ENCODE peak calls at places on chromosome 15, in nine cellular contexts. One of them, this sample, is unnamed.

GRCh38 chr15:94280301-94280700 is 48.9 kb downstream of the MCTP2 start:
- DNase-seq in HEK293T: no peak
- DNase-seq in activated gamma-delta T cell treated with Interleukin-2 at 50 U/mL for 16 hours: no peak
- DNase-seq in AG20443: no peak
- DNase-seq in foreskin fibroblast: no peak
- DNase-seq in NCI-H2081: no peak
- DNase-seq in activated CD8-positive, alpha-beta memory T cell treated with anti-CD3 and anti-CD28 coated beads, Interleukin-2, amount 50 U/mL, for 48 hours: no peak
- DNase-seq in NCI-H2029: no peak
- DNase-seq in stimulated activated CD4-positive, alpha-beta T cell treated with anti-CD3 and anti-CD28 coated beads, Interleukin-2, amount 100 ng/mL, for 48 hours: no peak
- DNase-seq in this sample: no peak

GRCh38 chr15:49988766-49989165 is 130.3 kb downstream of the ATP8B4 start:
- DNase-seq in foreskin fibroblast: no peak
- DNase-seq in AG20443: no peak
- DNase-seq in HEK293T: no peak
- DNase-seq in stimulated activated CD4-positive, alpha-beta T cell treated with anti-CD3 and anti-CD28 coated beads, Interleukin-2, amount 100 ng/mL, for 48 hours: no peak
- DNase-seq in NCI-H2029: no peak
- DNase-seq in NCI-H2081: peak; percentile 46
- DNase-seq in activated CD8-positive, alpha-beta memory T cell treated with anti-CD3 and anti-CD28 coated beads, Interleukin-2, amount 50 U/mL, for 48 hours: no peak
- DNase-seq in activated gamma-delta T cell treated with Interleukin-2 at 50 U/mL for 16 hours: no peak
- DNase-seq in this sample: no peak

GRCh38 chr15:62565620-62566019 is 400.5 kb upstream of the C2CD4B start:
- DNase-seq in AG20443: no peak
- DNase-seq in NCI-H2081: no peak
- DNase-seq in activated CD8-positive, alpha-beta memory T cell treated with anti-CD3 and anti-CD28 coated beads, Interleukin-2, amount 50 U/mL, for 48 hours: no peak
- DNase-seq in HEK293T: no peak
- DNase-seq in foreskin fibroblast: no peak
- DNase-seq in NCI-H2029: no peak
- DNase-seq in activated gamma-delta T cell treated with Interleukin-2 at 50 U/mL for 16 hours: no peak
- DNase-seq in stimulated activated CD4-positive, alpha-beta T cell treated with anti-CD3 and anti-CD28 coated beads, Interleukin-2, amount 100 ng/mL, for 48 hours: no peak
- DNase-seq in this sample: no peak

GRCh38 chr15:77060560-77060959 is 10.3 kb downstream of the TSPAN3 start:
- DNase-seq in NCI-H2029: no peak
- DNase-seq in foreskin fibroblast: peak; percentile 72
- DNase-seq in activated gamma-delta T cell treated with Interleukin-2 at 50 U/mL for 16 hours: no peak
- DNase-seq in NCI-H2081: no peak
- DNase-seq in HEK293T: no peak
- DNase-seq in activated CD8-positive, alpha-beta memory T cell treated with anti-CD3 and anti-CD28 coated beads, Interleukin-2, amount 50 U/mL, for 48 hours: no peak
- DNase-seq in stimulated activated CD4-positive, alpha-beta T cell treated with anti-CD3 and anti-CD28 coated beads, Interleukin-2, amount 100 ng/mL, for 48 hours: no peak
- DNase-seq in AG20443: peak; percentile 62
- DNase-seq in this sample: no peak

GRCh38 chr15:67201136-67201535 is 53.3 kb downstream of the AAGAB start:
- DNase-seq in activated CD8-positive, alpha-beta memory T cell treated with anti-CD3 and anti-CD28 coated beads, Interleukin-2, amount 50 U/mL, for 48 hours: no peak
- DNase-seq in AG20443: no peak
- DNase-seq in stimulated activated CD4-positive, alpha-beta T cell treated with anti-CD3 and anti-CD28 coated beads, Interleukin-2, amount 100 ng/mL, for 48 hours: no peak
- DNase-seq in NCI-H2029: no peak
- DNase-seq in NCI-H2081: no peak
- DNase-seq in foreskin fibroblast: peak; percentile 35
- DNase-seq in HEK293T: no peak
- DNase-seq in activated gamma-delta T cell treated with Interleukin-2 at 50 U/mL for 16 hours: no peak
- DNase-seq in this sample: no peak

GRCh38 chr15:67033521-67033920 is 31.9 kb upstream of the SMAD3 start:
- DNase-seq in NCI-H2081: no peak
- DNase-seq in NCI-H2029: no peak
- DNase-seq in activated gamma-delta T cell treated with Interleukin-2 at 50 U/mL for 16 hours: peak; percentile 10
- DNase-seq in activated CD8-positive, alpha-beta memory T cell treated with anti-CD3 and anti-CD28 coated beads, Interleukin-2, amount 50 U/mL, for 48 hours: no peak
- DNase-seq in foreskin fibroblast: no peak
- DNase-seq in HEK293T: no peak
- DNase-seq in AG20443: no peak
- DNase-seq in stimulated activated CD4-positive, alpha-beta T cell treated with anti-CD3 and anti-CD28 coated beads, Interleukin-2, amount 100 ng/mL, for 48 hours: no peak
- DNase-seq in this sample: no peak

GRCh38 chr15:49225572-49226281 is 55.7 kb downstream of the GALK2 start:
- DNase-seq in NCI-H2081: peak; percentile 11
- DNase-seq in activated gamma-delta T cell treated with Interleukin-2 at 50 U/mL for 16 hours: no peak
- DNase-seq in AG20443: no peak
- DNase-seq in NCI-H2029: no peak
- DNase-seq in HEK293T: peak; percentile 41
- DNase-seq in activated CD8-positive, alpha-beta memory T cell treated with anti-CD3 and anti-CD28 coated beads, Interleukin-2, amount 50 U/mL, for 48 hours: no peak
- DNase-seq in foreskin fibroblast: peak; percentile 36
- DNase-seq in stimulated activated CD4-positive, alpha-beta T cell treated with anti-CD3 and anti-CD28 coated beads, Interleukin-2, amount 100 ng/mL, for 48 hours: no peak
- DNase-seq in this sample: no peak

GRCh38 chr15:78676424-78677110 is 35.6 kb upstream of the CHRNB4 start:
- DNase-seq in stimulated activated CD4-positive, alpha-beta T cell treated with anti-CD3 and anti-CD28 coated beads, Interleukin-2, amount 100 ng/mL, for 48 hours: no peak
- DNase-seq in activated CD8-positive, alpha-beta memory T cell treated with anti-CD3 and anti-CD28 coated beads, Interleukin-2, amount 50 U/mL, for 48 hours: peak; percentile 40
- DNase-seq in HEK293T: no peak
- DNase-seq in foreskin fibroblast: no peak
- DNase-seq in activated gamma-delta T cell treated with Interleukin-2 at 50 U/mL for 16 hours: no peak
- DNase-seq in NCI-H2081: no peak
- DNase-seq in NCI-H2029: no peak
- DNase-seq in AG20443: no peak
- DNase-seq in this sample: no peak

GRCh38 chr15:83559310-83559966 is 94.5 kb upstream of the ADAMTSL3 start:
- DNase-seq in HEK293T: peak; percentile 79
- DNase-seq in activated gamma-delta T cell treated with Interleukin-2 at 50 U/mL for 16 hours: peak; percentile 25
- DNase-seq in activated CD8-positive, alpha-beta memory T cell treated with anti-CD3 and anti-CD28 coated beads, Interleukin-2, amount 50 U/mL, for 48 hours: peak; percentile 58
- DNase-seq in NCI-H2081: peak; percentile 63
- DNase-seq in stimulated activated CD4-positive, alpha-beta T cell treated with anti-CD3 and anti-CD28 coated beads, Interleukin-2, amount 100 ng/mL, for 48 hours: peak; percentile 42
- DNase-seq in NCI-H2029: no peak
- DNase-seq in foreskin fibroblast: peak; percentile 84
- DNase-seq in AG20443: peak; percentile 84
- DNase-seq in this sample: peak; percentile 3

GRCh38 chr15:99845009-99845408 is 111.8 kb upstream of the LYSMD4 start:
- DNase-seq in activated CD8-positive, alpha-beta memory T cell treated with anti-CD3 and anti-CD28 coated beads, Interleukin-2, amount 50 U/mL, for 48 hours: no peak
- DNase-seq in stimulated activated CD4-positive, alpha-beta T cell treated with anti-CD3 and anti-CD28 coated beads, Interleukin-2, amount 100 ng/mL, for 48 hours: no peak
- DNase-seq in NCI-H2081: peak; percentile 32
- DNase-seq in activated gamma-delta T cell treated with Interleukin-2 at 50 U/mL for 16 hours: no peak
- DNase-seq in AG20443: no peak
- DNase-seq in foreskin fibroblast: no peak
- DNase-seq in HEK293T: no peak
- DNase-seq in NCI-H2029: no peak
- DNase-seq in this sample: no peak